ENCODE peak calls at places on chromosome 6, in eight cellular contexts. One of them, this sample, is unnamed.

GRCh38 chr6:133609404-133610270 is 279.3 kb upstream of the TCF21 start:
- DNase-seq in endodermal cell: no peak
- DNase-seq in SJSA1: peak; percentile 94
- DNase-seq in SK-N-SH: no peak
- DNase-seq in body of pancreas: no peak
- DNase-seq in heart right ventricle: no peak
- DNase-seq in PC-3: peak; percentile 95
- DNase-seq in tibial artery: no peak
- DNase-seq in this sample: no peak

GRCh38 chr6:169968541-169969270 is 217.3 kb downstream of the ERMARD start:
- DNase-seq in PC-3: peak; percentile 12
- DNase-seq in tibial artery: no peak
- DNase-seq in body of pancreas: no peak
- DNase-seq in SJSA1: peak; percentile 25
- DNase-seq in heart right ventricle: no peak
- DNase-seq in SK-N-SH: peak; percentile 7
- DNase-seq in endodermal cell: peak; percentile 27
- DNase-seq in this sample: no peak

GRCh38 chr6:155448823-155449789 is 6.5 kb downstream of the NOX3 start:
- DNase-seq in endodermal cell: peak; percentile 60
- DNase-seq in heart right ventricle: no peak
- DNase-seq in body of pancreas: no peak
- DNase-seq in SJSA1: no peak
- DNase-seq in PC-3: no peak
- DNase-seq in SK-N-SH: peak; percentile 50
- DNase-seq in tibial artery: no peak
- DNase-seq in this sample: no peak

GRCh38 chr6:18424201-18424600 is 37.1 kb downstream of the RNF144B start:
- DNase-seq in PC-3: no peak
- DNase-seq in body of pancreas: no peak
- DNase-seq in endodermal cell: no peak
- DNase-seq in heart right ventricle: no peak
- DNase-seq in SK-N-SH: no peak
- DNase-seq in tibial artery: no peak
- DNase-seq in SJSA1: no peak
- DNase-seq in this sample: no peak

GRCh38 chr6:27591660-27592059 is 118.8 kb upstream of the ZNF184 start:
- DNase-seq in tibial artery: no peak
- DNase-seq in body of pancreas: no peak
- DNase-seq in PC-3: peak; percentile 60
- DNase-seq in SK-N-SH: no peak
- DNase-seq in SJSA1: no peak
- DNase-seq in heart right ventricle: no peak
- DNase-seq in endodermal cell: peak; percentile 81
- DNase-seq in this sample: no peak

GRCh38 chr6:136609878-136610706 is 59.9 kb upstream of the MAP7 start:
- DNase-seq in endodermal cell: peak; percentile 76
- DNase-seq in SJSA1: peak; percentile 90
- DNase-seq in PC-3: peak; percentile 96
- DNase-seq in body of pancreas: peak; percentile 26
- DNase-seq in tibial artery: peak; percentile 84
- DNase-seq in heart right ventricle: peak; percentile 21
- DNase-seq in SK-N-SH: no peak
- DNase-seq in this sample: peak; percentile 77

GRCh38 chr6:137217801-137218472 is 1.2 kb downstream of the IFNGR1 start:
- DNase-seq in heart right ventricle: peak; percentile 51
- DNase-seq in PC-3: peak; percentile 6
- DNase-seq in SJSA1: no peak
- DNase-seq in endodermal cell: no peak
- DNase-seq in tibial artery: no peak
- DNase-seq in body of pancreas: no peak
- DNase-seq in SK-N-SH: no peak
- DNase-seq in this sample: no peak

GRCh38 chr6:44301106-44301505 is 12.0 kb downstream of the AARS2 start:
- DNase-seq in tibial artery: peak; percentile 39
- DNase-seq in endodermal cell: no peak
- DNase-seq in body of pancreas: no peak
- DNase-seq in SJSA1: no peak
- DNase-seq in heart right ventricle: no peak
- DNase-seq in SK-N-SH: no peak
- DNase-seq in PC-3: no peak
- DNase-seq in this sample: no peak

GRCh38 chr6:89610149-89610642 is 28.4 kb downstream of the LYRM2 start:
- DNase-seq in body of pancreas: peak; percentile 74
- DNase-seq in PC-3: peak; percentile 59
- DNase-seq in SJSA1: no peak
- DNase-seq in heart right ventricle: peak; percentile 67
- DNase-seq in SK-N-SH: peak; percentile 46
- DNase-seq in endodermal cell: peak; percentile 92
- DNase-seq in tibial artery: peak; percentile 78
- DNase-seq in this sample: peak; percentile 65

GRCh38 chr6:5763407-5763806 is 243.3 kb downstream of the NRN1 start:
- DNase-seq in SK-N-SH: no peak
- DNase-seq in heart right ventricle: no peak
- DNase-seq in endodermal cell: peak; percentile 19
- DNase-seq in SJSA1: no peak
- DNase-seq in PC-3: peak; percentile 26
- DNase-seq in tibial artery: no peak
- DNase-seq in body of pancreas: no peak
- DNase-seq in this sample: no peak

GRCh38 chr6:129635396-129636164 is 74.4 kb downstream of the ARHGAP18 start:
- DNase-seq in heart right ventricle: peak; percentile 44
- DNase-seq in PC-3: no peak
- DNase-seq in SJSA1: no peak
- DNase-seq in SK-N-SH: no peak
- DNase-seq in tibial artery: no peak
- DNase-seq in endodermal cell: no peak
- DNase-seq in body of pancreas: no peak
- DNase-seq in this sample: no peak

GRCh38 chr6:25053875-25054371 is 118.2 kb upstream of the RIPOR2 start:
- DNase-seq in heart right ventricle: no peak
- DNase-seq in body of pancreas: no peak
- DNase-seq in SK-N-SH: no peak
- DNase-seq in PC-3: peak; percentile 33
- DNase-seq in SJSA1: no peak
- DNase-seq in endodermal cell: no peak
- DNase-seq in tibial artery: no peak
- DNase-seq in this sample: no peak

GRCh38 chr6:143678980-143679379 is 1.2 kb downstream of the PHACTR2 start:
- DNase-seq in PC-3: peak; percentile 47
- DNase-seq in body of pancreas: no peak
- DNase-seq in SK-N-SH: no peak
- DNase-seq in SJSA1: no peak
- DNase-seq in endodermal cell: no peak
- DNase-seq in tibial artery: no peak
- DNase-seq in heart right ventricle: no peak
- DNase-seq in this sample: no peak
- H3K4me3 ChIP-seq in PC-3: peak overlapping the region; percentile 93
- H3K4me3 ChIP-seq in body of pancreas: peak overlapping the region; percentile 93
- H3K4me3 ChIP-seq in SK-N-SH: peak overlapping the region; percentile 87
- H3K4me3 ChIP-seq in SJSA1: peak overlapping the region; percentile 84
- H3K4me3 ChIP-seq in endodermal cell: peak overlapping the region; percentile 93
- H3K4me3 ChIP-seq in tibial artery: peak overlapping the region; percentile 64
- H3K4me3 ChIP-seq in heart right ventricle: peak overlapping the region; percentile 83
- H3K4me3 ChIP-seq in this sample: peak overlapping the region; percentile 50

DNA sequence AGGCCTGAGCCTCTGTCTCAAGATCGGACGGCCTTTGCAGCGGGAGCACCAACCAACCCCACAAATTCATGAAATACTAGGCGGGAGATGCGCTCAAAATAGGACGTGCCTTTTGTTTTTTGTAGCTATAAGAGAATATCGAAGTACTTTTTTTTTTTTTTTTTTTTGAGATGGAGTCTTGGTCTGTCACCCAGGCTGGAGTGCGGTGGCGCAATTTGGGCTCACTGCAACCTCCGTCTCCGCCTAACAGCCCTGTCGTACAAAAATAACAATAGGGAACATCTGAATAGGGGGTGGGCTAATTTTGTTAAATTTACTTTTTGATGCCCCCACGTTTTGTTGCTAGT is 5.9 kb upstream of the TUBB2A start:
- DNase-seq in body of pancreas: no peak
- DNase-seq in tibial artery: no peak
- DNase-seq in heart right ventricle: no peak
- DNase-seq in SJSA1: no peak
- DNase-seq in PC-3: no peak
- DNase-seq in SK-N-SH: no peak
- DNase-seq in endodermal cell: no peak
- DNase-seq in this sample: no peak
- H3K4me1 ChIP-seq in body of pancreas: peaks cover 32% of the 10 kb centered on the region
- H3K4me1 ChIP-seq in tibial artery: no peaks in the 10 kb centered on the region
- H3K4me1 ChIP-seq in heart right ventricle: peaks cover 3% of the 10 kb centered on the region
- H3K4me1 ChIP-seq in SJSA1: peaks cover 37% of the 10 kb centered on the region
- H3K4me1 ChIP-seq in PC-3: peaks cover 27% of the 10 kb centered on the region
- H3K4me1 ChIP-seq in SK-N-SH: peaks cover 5% of the 10 kb centered on the region
- H3K4me1 ChIP-seq in endodermal cell: peaks cover 13% of the 10 kb centered on the region
- H3K4me1 ChIP-seq in this sample: peaks cover 3% of the 10 kb centered on the region

DNA sequence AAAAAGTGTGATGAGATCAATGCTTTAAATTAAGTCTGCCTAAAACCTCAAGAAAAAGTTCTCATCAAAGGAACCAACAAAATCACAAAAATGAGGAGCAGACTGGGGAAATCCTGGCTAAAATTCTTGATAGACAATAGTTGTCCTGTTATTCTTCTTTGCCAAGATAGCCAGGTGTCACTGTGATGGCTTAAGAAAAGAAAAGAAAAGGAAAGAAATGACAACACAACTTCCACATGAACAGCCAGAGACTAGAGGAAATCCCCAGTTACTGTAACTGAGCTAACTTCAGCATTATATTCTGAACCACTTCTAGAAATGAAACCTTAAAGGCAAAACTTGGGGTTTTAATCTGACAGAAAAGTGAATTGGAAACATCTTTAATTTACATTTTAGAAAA is 129.6 kb downstream of the CD24 start:
- DNase-seq in endodermal cell: no peak
- DNase-seq in heart right ventricle: no peak
- DNase-seq in tibial artery: no peak
- DNase-seq in SK-N-SH: no peak
- DNase-seq in SJSA1: no peak
- DNase-seq in body of pancreas: no peak
- DNase-seq in PC-3: no peak
- DNase-seq in this sample: no peak
- H3K27ac ChIP-seq in endodermal cell: no peak overlapping the region
- H3K27ac ChIP-seq in heart right ventricle: no peak overlapping the region
- H3K27ac ChIP-seq in tibial artery: no peak overlapping the region
- H3K27ac ChIP-seq in SK-N-SH: no peak overlapping the region
- H3K27ac ChIP-seq in SJSA1: no peak overlapping the region
- H3K27ac ChIP-seq in body of pancreas: no peak overlapping the region
- H3K27ac ChIP-seq in PC-3: no peak overlapping the region
- H3K27ac ChIP-seq in this sample: no peak overlapping the region

DNA sequence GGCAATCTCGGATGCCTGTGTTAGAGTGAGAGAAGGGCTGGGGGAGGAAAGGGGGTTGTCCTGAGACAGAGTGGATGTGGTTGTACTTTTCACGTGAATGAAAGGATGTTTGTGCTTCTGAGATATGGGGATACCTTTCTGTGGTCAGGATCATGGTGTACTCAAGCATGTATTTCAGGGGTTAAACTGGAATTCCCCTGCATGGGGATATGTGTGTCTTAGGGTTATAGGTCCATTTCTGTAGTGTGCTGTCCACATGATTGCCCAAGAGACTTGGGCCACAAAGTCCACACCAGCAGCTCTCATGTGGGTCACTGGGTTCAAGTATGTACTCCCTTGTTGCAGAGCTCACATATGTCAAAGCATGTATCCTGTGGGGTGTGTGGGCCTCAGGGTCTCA is 10.5 kb downstream of the SYNGAP1 start:
- DNase-seq in SJSA1: no peak
- DNase-seq in endodermal cell: no peak
- DNase-seq in body of pancreas: no peak
- DNase-seq in heart right ventricle: no peak
- DNase-seq in PC-3: no peak
- DNase-seq in tibial artery: no peak
- DNase-seq in SK-N-SH: no peak
- DNase-seq in this sample: no peak
- H3K4me3 ChIP-seq in SJSA1: no peak overlapping the region
- H3K4me3 ChIP-seq in endodermal cell: no peak overlapping the region
- H3K4me3 ChIP-seq in body of pancreas: no peak overlapping the region
- H3K4me3 ChIP-seq in heart right ventricle: no peak overlapping the region
- H3K4me3 ChIP-seq in PC-3: no peak overlapping the region
- H3K4me3 ChIP-seq in tibial artery: no peak overlapping the region
- H3K4me3 ChIP-seq in SK-N-SH: no peak overlapping the region
- H3K4me3 ChIP-seq in this sample: no peak overlapping the region

This sample was measured in lung.